ENCODE peak calls at places on chromosomes 2 and 18, in four cellular contexts. F, S, B and W are unnamed samples.

GRCh38 chr2:135798762-135799161 is 38.2 kb downstream of the LCT start:
- DNase-seq in B (no peak), S (no peak), F (no peak), W (no peak)

GRCh38 chr2:170288859-170289258 is 110.9 kb downstream of the MYO3B start:
- DNase-seq in B (no peak), S (no peak), F (no peak), W (no peak)

GRCh38 chr18:79200546-79201268 is 131.5 kb downstream of the ATP9B start:
- DNase-seq in B (peak; percentile 44), F (no peak), S (peak; percentile 23), W (peak; percentile 27)

GRCh38 chr2:70620020-70620419 is 66.4 kb upstream of the TGFA start:
- DNase-seq in S (no peak), B (no peak), F (no peak), W (no peak)

GRCh38 chr18:58005036-58005435 is 39.0 kb upstream of the NEDD4L start:
- DNase-seq in S (no peak), F (no peak), B (peak; percentile 83), W (no peak)

GRCh38 chr2:144261336-144261735 is 258.6 kb downstream of the ZEB2 start:
- DNase-seq in S (no peak), F (no peak), B (no peak), W (no peak)

GRCh38 chr2:795245-796041 is 118.2 kb upstream of the TMEM18 start:
- DNase-seq in F (no peak), B (no peak), S (no peak), W (no peak)

GRCh38 chr2:240363718-240364581 is 71.5 kb upstream of the GPC1 start:
- DNase-seq in S (no peak), F (no peak), B (no peak), W (no peak)

GRCh38 chr2:28689764-28690163 is 61.9 kb upstream of the PPP1CB start:
- DNase-seq in B (no peak), F (no peak), S (no peak), W (no peak)

GRCh38 chr2:235595420-235596010 is 101.7 kb downstream of the AGAP1 start:
- DNase-seq in B (peak; percentile 69), F (peak; percentile 70), S (peak; percentile 57), W (peak; percentile 51)

GRCh38 chr2:201517094-201517493 is 65.6 kb downstream of the STRADB start:
- DNase-seq in S (no peak), F (no peak), B (peak; percentile 38), W (no peak)

GRCh38 chr2:174595904-174596397 is 1.7 kb downstream of the WIPF1 start:
- DNase-seq in B (no peak), S (no peak), F (no peak), W (no peak)

GRCh38 chr2:97759727-97760407 is 46.5 kb downstream of the ZAP70 start:
- DNase-seq in B (no peak), S (no peak), F (no peak), W (no peak)

GRCh38 chr18:57716550-57716949 is 86.6 kb downstream of the ATP8B1 start:
- DNase-seq in B (no peak), S (no peak), F (no peak), W (no peak)

GRCh38 chr2:42013409-42013808 is 34.4 kb upstream of the PKDCC start:
- DNase-seq in F (no peak), B (no peak), S (no peak), W (no peak)

GRCh38 chr2:205852457-205852856 is 170.2 kb downstream of the NRP2 start:
- DNase-seq in F (no peak), S (no peak), B (no peak), W (no peak)

GRCh38 chr2:9975328-9975727 is 23.8 kb downstream of the GRHL1 start:
- DNase-seq in B (no peak), S (no peak), F (no peak), W (no peak)

GRCh38 chr2:119753041-119753929 is 6.4 kb upstream of the PTPN4 start:
- DNase-seq in S (no peak), B (peak; percentile 41), F (peak; percentile 36), W (no peak)

GRCh38 chr2:202408546-202409140 is 32.5 kb downstream of the BMPR2 start:
- DNase-seq in F (no peak), S (no peak), B (no peak), W (no peak)

GRCh38 chr2:10949835-10950234 is 38.1 kb downstream of the KCNF1 start:
- DNase-seq in F (no peak), B (no peak), S (no peak), W (no peak)

GRCh38 chr2:81196933-81197628 is 892.5 kb upstream of the LRRTM1 start:
- DNase-seq in B (no peak), S (no peak), F (no peak), W (no peak)

GRCh38 chr2:60706021-60706420 is 50.0 kb upstream of the PAPOLG start:
- DNase-seq in B (peak; percentile 40), S (no peak), F (no peak), W (no peak)

GRCh38 chr2:218397502-218398436 is 1.9 kb upstream of the CTDSP1 start:
- DNase-seq in S (no peak), B (no peak), F (peak; percentile 61), W (peak; percentile 46)